ENCODE peak calls at places on chromosome 16, in eight cellular contexts. Q is CD4-positive, CD25-positive, alpha-beta regulatory T cell; R is AG08396; B is gastrocnemius medialis; J is small intestine; F is cardiac fibroblast; X is naive thymus-derived CD8-positive, alpha-beta T cell; A is AG09309. K is an unnamed sample.

GRCh38 chr16:26382607-26383006 is 684.1 kb upstream of the C16orf82 start:
- DNase-seq in Q (no peak), R (no peak), B (no peak), J (no peak), F (no peak), X (no peak), A (no peak), K (no peak)

GRCh38 chr16:31875112-31875803 is 1.7 kb downstream of the ZNF267 start:
- DNase-seq in Q (no peak), R (peak; percentile 29), B (no peak), J (no peak), F (peak; percentile 43), X (no peak), A (no peak), K (peak; percentile 64)

GRCh38 chr16:50121278-50121677 is 31.8 kb upstream of the TENT4B start:
- DNase-seq in Q (no peak), R (no peak), B (no peak), J (peak; percentile 58), F (no peak), X (no peak), A (no peak), K (no peak)

GRCh38 chr16:48611329-48612137 is 1.6 kb upstream of the N4BP1 start:
- DNase-seq in Q (peak; percentile 89), R (no peak), B (no peak), J (peak; percentile 70), F (no peak), X (peak; percentile 86), A (no peak), K (no peak)

GRCh38 chr16:89855986-89856385 is 17.4 kb upstream of the TCF25 start:
- DNase-seq in Q (no peak), R (no peak), B (no peak), J (no peak), F (no peak), X (no peak), A (no peak), K (no peak)

GRCh38 chr16:81939164-81940067 is 71.9 kb downstream of the SDR42E1 start:
- DNase-seq in Q (no peak), R (no peak), B (no peak), J (peak; percentile 4), F (no peak), X (no peak), A (no peak), K (no peak)

GRCh38 chr16:1839554-1839953 is 12.5 kb downstream of the FAHD1 start:
- DNase-seq in Q (no peak), R (no peak), B (no peak), J (no peak), F (peak; percentile 41), X (no peak), A (peak; percentile 20), K (peak; percentile 67)

GRCh38 chr16:72787519-72788268 is 260.2 kb downstream of the ZFHX3 start:
- DNase-seq in Q (peak; percentile 87), R (peak; percentile 96), B (peak; percentile 44), J (peak; percentile 80), F (peak; percentile 89), X (peak; percentile 63), A (peak; percentile 73), K (peak; percentile 93)

GRCh38 chr16:9790199-9790598 is 392.0 kb downstream of the GRIN2A start:
- DNase-seq in Q (no peak), R (no peak), B (no peak), J (no peak), F (no peak), X (no peak), A (no peak), K (no peak)

GRCh38 chr16:46883353-46883689 is 841 bp upstream of the GPT2 start:
- DNase-seq in Q (no peak), R (no peak), B (no peak), J (no peak), F (no peak), X (no peak), A (no peak), K (no peak)

GRCh38 chr16:28592979-28593553 is 3.8 kb downstream of the SULT1A2 start:
- DNase-seq in Q (no peak), R (no peak), B (no peak), J (no peak), F (no peak), X (no peak), A (no peak), K (no peak)

GRCh38 chr16:89615596-89616090 is 2.2 kb downstream of the DPEP1 start:
- DNase-seq in Q (no peak), R (peak; percentile 60), B (no peak), J (no peak), F (peak; percentile 26), X (peak; percentile 55), A (no peak), K (no peak)

GRCh38 chr16:35516551-35516950 is 2057.1 kb downstream of the TP53TG3F start:
- DNase-seq in Q (no peak), R (no peak), B (no peak), J (no peak), F (no peak), X (no peak), A (no peak), K (no peak)

GRCh38 chr16:59296002-59296401 is 561.9 kb upstream of the GOT2 start:
- DNase-seq in Q (no peak), R (no peak), B (no peak), J (no peak), F (no peak), X (no peak), A (no peak), K (no peak)

GRCh38 chr16:4354512-4355409 is 3.6 kb upstream of the PAM16 start:
- DNase-seq in Q (no peak), R (no peak), B (no peak), J (no peak), F (no peak), X (no peak), A (no peak), K (no peak)

GRCh38 chr16:15694499-15694898 is 44.5 kb downstream of the NDE1 start:
- DNase-seq in Q (no peak), R (no peak), B (no peak), J (no peak), F (no peak), X (no peak), A (no peak), K (no peak)

K was measured in EH.